ENCODE peak calls at places on chromosomes 5 and 9, in four cellular contexts. One of them, this sample, is unnamed.

GRCh38 chr9:494764-495163 is 280.1 kb downstream of the DOCK8 start:
- DNase-seq in neural progenitor cell: no peak
- DNase-seq in heart left ventricle: no peak
- DNase-seq in mesothelial cell of epicardium: no peak
- DNase-seq in this sample: no peak

GRCh38 chr5:79619849-79620248 is 7.6 kb downstream of the TENT2 start:
- DNase-seq in neural progenitor cell: no peak
- DNase-seq in heart left ventricle: no peak
- DNase-seq in mesothelial cell of epicardium: no peak
- DNase-seq in this sample: no peak

GRCh38 chr5:108661590-108662219 is 86.0 kb upstream of the FER start:
- DNase-seq in neural progenitor cell: no peak
- DNase-seq in heart left ventricle: no peak
- DNase-seq in mesothelial cell of epicardium: no peak
- DNase-seq in this sample: no peak

GRCh38 chr5:71836547-71837112 is 117.6 kb downstream of the CARTPT start:
- DNase-seq in neural progenitor cell: no peak
- DNase-seq in heart left ventricle: no peak
- DNase-seq in mesothelial cell of epicardium: no peak
- DNase-seq in this sample: no peak

GRCh38 chr9:116572095-116572748 is 114.9 kb upstream of the TRIM32 start:
- DNase-seq in neural progenitor cell: peak; percentile 89
- DNase-seq in heart left ventricle: peak; percentile 93
- DNase-seq in mesothelial cell of epicardium: peak; percentile 85
- DNase-seq in this sample: peak; percentile 71

GRCh38 chr5:218457-219289 is 553 bp downstream of the SDHA start:
- DNase-seq in neural progenitor cell: peak; percentile 69
- DNase-seq in heart left ventricle: peak; percentile 54
- DNase-seq in mesothelial cell of epicardium: peak; percentile 49
- DNase-seq in this sample: peak; percentile 29

GRCh38 chr5:39774597-39774996 is 349.8 kb upstream of the DAB2 start:
- DNase-seq in neural progenitor cell: no peak
- DNase-seq in heart left ventricle: no peak
- DNase-seq in mesothelial cell of epicardium: no peak
- DNase-seq in this sample: no peak

GRCh38 chr5:67196537-67197059 is at the start of gene CD180:
- DNase-seq in neural progenitor cell: no peak
- DNase-seq in heart left ventricle: no peak
- DNase-seq in mesothelial cell of epicardium: no peak
- DNase-seq in this sample: no peak

GRCh38 chr5:57780306-57780958 is 297.8 kb upstream of the ACTBL2 start:
- DNase-seq in neural progenitor cell: no peak
- DNase-seq in heart left ventricle: peak; percentile 56
- DNase-seq in mesothelial cell of epicardium: no peak
- DNase-seq in this sample: no peak

GRCh38 chr5:28703651-28704260 is 1665.4 kb upstream of the CDH9 start:
- DNase-seq in neural progenitor cell: no peak
- DNase-seq in heart left ventricle: no peak
- DNase-seq in mesothelial cell of epicardium: no peak
- DNase-seq in this sample: no peak

GRCh38 chr9:8374471-8374870 is 574.9 kb upstream of the DMAC1 start:
- DNase-seq in neural progenitor cell: no peak
- DNase-seq in heart left ventricle: no peak
- DNase-seq in mesothelial cell of epicardium: no peak
- DNase-seq in this sample: no peak

GRCh38 chr5:133938932-133939331 is 29.5 kb downstream of the C5orf15 start:
- DNase-seq in neural progenitor cell: no peak
- DNase-seq in heart left ventricle: no peak
- DNase-seq in mesothelial cell of epicardium: no peak
- DNase-seq in this sample: peak; percentile 55

GRCh38 chr5:18113724-18114123 is 479.5 kb downstream of the TAF11L14 start:
- DNase-seq in neural progenitor cell: peak; percentile 9
- DNase-seq in heart left ventricle: no peak
- DNase-seq in mesothelial cell of epicardium: no peak
- DNase-seq in this sample: no peak

GRCh38 chr9:132637351-132637750 is 32.4 kb downstream of the DDX31 start:
- DNase-seq in neural progenitor cell: no peak
- DNase-seq in heart left ventricle: no peak
- DNase-seq in mesothelial cell of epicardium: no peak
- DNase-seq in this sample: no peak

GRCh38 chr5:96196407-96196806 is 234.8 kb upstream of the ELL2 start:
- DNase-seq in neural progenitor cell: no peak
- DNase-seq in heart left ventricle: no peak
- DNase-seq in mesothelial cell of epicardium: no peak
- DNase-seq in this sample: no peak

GRCh38 chr9:26949604-26950003 is 2.6 kb upstream of the PLAA start:
- DNase-seq in neural progenitor cell: no peak
- DNase-seq in heart left ventricle: no peak
- DNase-seq in mesothelial cell of epicardium: no peak
- DNase-seq in this sample: no peak

GRCh38 chr5:147417133-147417813 is 92.6 kb downstream of the DPYSL3 start:
- DNase-seq in neural progenitor cell: no peak
- DNase-seq in heart left ventricle: peak; percentile 56
- DNase-seq in mesothelial cell of epicardium: no peak
- DNase-seq in this sample: no peak

GRCh38 chr5:17860660-17861315 is 226.5 kb downstream of the TAF11L14 start:
- DNase-seq in neural progenitor cell: no peak
- DNase-seq in heart left ventricle: no peak
- DNase-seq in mesothelial cell of epicardium: no peak
- DNase-seq in this sample: no peak

GRCh38 chr9:132875159-132875558 is 2.9 kb downstream of the AK8 start:
- DNase-seq in neural progenitor cell: no peak
- DNase-seq in heart left ventricle: no peak
- DNase-seq in mesothelial cell of epicardium: no peak
- DNase-seq in this sample: no peak

GRCh38 chr5:127934791-127935256 is 148.7 kb upstream of the SLC12A2 start:
- DNase-seq in neural progenitor cell: peak; percentile 78
- DNase-seq in heart left ventricle: no peak
- DNase-seq in mesothelial cell of epicardium: no peak
- DNase-seq in this sample: no peak

GRCh38 chr5:127702913-127703575 is at the start of gene CCDC192:
- DNase-seq in neural progenitor cell: peak; percentile 30
- DNase-seq in heart left ventricle: no peak
- DNase-seq in mesothelial cell of epicardium: no peak
- DNase-seq in this sample: no peak

GRCh38 chr5:75965292-75965691 is 117.9 kb upstream of the SV2C start:
- DNase-seq in neural progenitor cell: no peak
- DNase-seq in heart left ventricle: no peak
- DNase-seq in mesothelial cell of epicardium: no peak
- DNase-seq in this sample: no peak

GRCh38 chr5:154202379-154203260 is 12.1 kb downstream of the GALNT10 start:
- DNase-seq in neural progenitor cell: no peak
- DNase-seq in heart left ventricle: no peak
- DNase-seq in mesothelial cell of epicardium: peak; percentile 29
- DNase-seq in this sample: peak; percentile 75

GRCh38 chr5:14268738-14269137 is 125.6 kb downstream of the TRIO start:
- DNase-seq in neural progenitor cell: no peak
- DNase-seq in heart left ventricle: peak; percentile 52
- DNase-seq in mesothelial cell of epicardium: no peak
- DNase-seq in this sample: no peak

GRCh38 chr9:126148994-126149393 is 177.6 kb upstream of the MVB12B start:
- DNase-seq in neural progenitor cell: no peak
- DNase-seq in heart left ventricle: no peak
- DNase-seq in mesothelial cell of epicardium: peak; percentile 14
- DNase-seq in this sample: no peak

GRCh38 chr5:170603578-170604565 is 100.1 kb downstream of the KCNIP1 start:
- DNase-seq in neural progenitor cell: peak; percentile 90
- DNase-seq in heart left ventricle: peak; percentile 54
- DNase-seq in mesothelial cell of epicardium: peak; percentile 71
- DNase-seq in this sample: peak; percentile 71

GRCh38 chr5:14257995-14258403 is 114.9 kb downstream of the TRIO start:
- DNase-seq in neural progenitor cell: no peak
- DNase-seq in heart left ventricle: no peak
- DNase-seq in mesothelial cell of epicardium: no peak
- DNase-seq in this sample: no peak

GRCh38 chr5:112752335-112752734 is 14.7 kb downstream of the APC start:
- DNase-seq in neural progenitor cell: no peak
- DNase-seq in heart left ventricle: no peak
- DNase-seq in mesothelial cell of epicardium: no peak
- DNase-seq in this sample: no peak

GRCh38 chr9:95504053-95504963 is 12.5 kb downstream of the PTCH1 start:
- DNase-seq in neural progenitor cell: peak; percentile 75
- DNase-seq in heart left ventricle: peak; percentile 43
- DNase-seq in mesothelial cell of epicardium: no peak
- DNase-seq in this sample: no peak
- TF ChIP-seq CTCF in neural progenitor cell: peak; percentile 42
- TF ChIP-seq CTCF in heart left ventricle: no peak
- TF ChIP-seq CTCF in mesothelial cell of epicardium: no peak
- TF ChIP-seq CTCF in this sample: no peak

GRCh38 chr5:172050070-172050469 is 43.6 kb upstream of the FBXW11 start:
- DNase-seq in neural progenitor cell: no peak
- DNase-seq in heart left ventricle: no peak
- DNase-seq in mesothelial cell of epicardium: no peak
- DNase-seq in this sample: no peak

GRCh38 chr5:172055421-172055820 is 49.0 kb upstream of the FBXW11 start:
- DNase-seq in neural progenitor cell: no peak
- DNase-seq in heart left ventricle: no peak
- DNase-seq in mesothelial cell of epicardium: no peak
- DNase-seq in this sample: no peak

GRCh38 chr5:172051643-172052362 is 45.4 kb upstream of the FBXW11 start:
- DNase-seq in neural progenitor cell: no peak
- DNase-seq in heart left ventricle: no peak
- DNase-seq in mesothelial cell of epicardium: no peak
- DNase-seq in this sample: no peak

GRCh38 chr5:172054611-172055153 is 48.2 kb upstream of the FBXW11 start:
- DNase-seq in neural progenitor cell: no peak
- DNase-seq in heart left ventricle: no peak
- DNase-seq in mesothelial cell of epicardium: no peak
- DNase-seq in this sample: no peak

DNA sequence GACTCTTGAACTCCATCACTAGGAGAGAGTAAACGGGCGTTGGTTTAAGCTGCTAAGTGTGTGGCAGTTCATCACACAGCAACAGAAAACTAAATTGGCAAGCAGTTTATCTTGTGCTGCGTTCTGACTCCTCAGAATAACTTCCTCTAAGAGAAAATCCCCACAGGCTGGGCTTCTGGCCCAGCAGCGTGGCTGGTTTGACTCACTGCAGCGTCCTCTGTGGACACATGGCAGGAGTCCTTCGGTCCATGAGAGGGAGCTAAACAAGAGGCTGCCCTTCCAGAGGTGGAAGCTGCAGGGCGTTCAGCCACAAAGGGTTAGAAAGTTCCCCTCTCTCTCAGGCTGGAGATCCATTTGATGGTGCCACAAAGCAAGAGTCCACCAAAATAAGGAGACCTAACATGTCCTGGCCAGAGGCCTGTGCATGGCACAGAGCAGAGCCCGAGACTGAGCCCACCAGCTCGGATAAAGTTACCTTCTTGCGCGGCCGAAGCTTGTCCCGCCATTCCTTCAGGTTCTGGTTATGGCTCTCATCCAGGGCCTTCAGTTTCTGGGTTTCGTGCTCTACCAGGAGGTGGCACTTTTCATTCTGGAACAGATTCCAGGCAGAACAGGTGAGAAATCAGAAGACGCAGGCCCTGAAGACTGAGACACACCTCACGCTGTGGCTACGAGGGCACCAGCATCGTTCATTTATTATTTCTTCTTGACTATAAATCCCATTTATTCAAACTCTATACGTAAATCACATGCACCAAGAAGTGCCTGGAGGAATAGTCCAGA is 46.2 kb upstream of the FBXW11 start:
- DNase-seq in neural progenitor cell: peak; percentile 18
- DNase-seq in heart left ventricle: peak; percentile 86
- DNase-seq in mesothelial cell of epicardium: no peak
- DNase-seq in this sample: no peak
- TF ChIP-seq CTCF in neural progenitor cell: no peak
- TF ChIP-seq CTCF in heart left ventricle: no peak
- TF ChIP-seq CTCF in mesothelial cell of epicardium: no peak
- TF ChIP-seq CTCF in this sample: no peak

GRCh38 chr9:127392166-127392565 is 4.8 kb upstream of the SLC2A8 start:
- DNase-seq in neural progenitor cell: no peak
- DNase-seq in heart left ventricle: no peak
- DNase-seq in mesothelial cell of epicardium: peak; percentile 5
- DNase-seq in this sample: no peak

GRCh38 chr9:127396253-127396807 is 639 bp upstream of the SLC2A8 start:
- DNase-seq in neural progenitor cell: no peak
- DNase-seq in heart left ventricle: no peak
- DNase-seq in mesothelial cell of epicardium: no peak
- DNase-seq in this sample: no peak

GRCh38 chr9:127392976-127393375 is 4.0 kb upstream of the SLC2A8 start:
- DNase-seq in neural progenitor cell: no peak
- DNase-seq in heart left ventricle: no peak
- DNase-seq in mesothelial cell of epicardium: no peak
- DNase-seq in this sample: no peak

GRCh38 chr9:127395491-127396252 is 1.3 kb upstream of the SLC2A8 start:
- DNase-seq in neural progenitor cell: no peak
- DNase-seq in heart left ventricle: no peak
- DNase-seq in mesothelial cell of epicardium: no peak
- DNase-seq in this sample: no peak

DNA sequence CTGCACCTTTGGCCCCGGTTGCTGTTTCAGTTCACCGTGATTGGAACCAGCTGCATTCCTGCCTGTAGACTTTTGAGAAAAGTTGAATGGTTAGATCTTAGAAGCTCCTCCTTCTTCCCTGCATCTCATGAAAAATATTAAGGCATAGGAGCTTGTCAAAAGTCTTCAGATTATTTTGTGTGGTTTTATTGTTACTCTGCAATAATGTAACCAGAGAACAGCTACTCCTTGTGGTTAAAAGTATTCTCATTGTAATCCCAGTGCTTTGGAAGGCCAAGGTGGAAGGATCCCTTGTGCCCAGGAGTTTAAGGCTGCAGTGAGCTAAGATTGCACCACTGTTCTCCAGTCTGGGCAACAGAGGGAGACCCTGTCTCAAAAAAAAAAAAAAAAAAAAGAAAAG is 3.3 kb upstream of the SLC2A8 start:
- DNase-seq in neural progenitor cell: no peak
- DNase-seq in heart left ventricle: no peak
- DNase-seq in mesothelial cell of epicardium: peak; percentile 14
- DNase-seq in this sample: no peak
- TF ChIP-seq CTCF in neural progenitor cell: no peak
- TF ChIP-seq CTCF in heart left ventricle: no peak
- TF ChIP-seq CTCF in mesothelial cell of epicardium: no peak
- TF ChIP-seq CTCF in this sample: no peak

GRCh38 chr5:3904584-3904983 is 309.0 kb downstream of the IRX1 start:
- DNase-seq in neural progenitor cell: no peak
- DNase-seq in heart left ventricle: no peak
- DNase-seq in mesothelial cell of epicardium: no peak
- DNase-seq in this sample: no peak

GRCh38 chr5:3905031-3905430 is 309.4 kb downstream of the IRX1 start:
- DNase-seq in neural progenitor cell: no peak
- DNase-seq in heart left ventricle: no peak
- DNase-seq in mesothelial cell of epicardium: no peak
- DNase-seq in this sample: no peak

GRCh38 chr5:3911111-3911510 is 315.5 kb downstream of the IRX1 start:
- DNase-seq in neural progenitor cell: no peak
- DNase-seq in heart left ventricle: no peak
- DNase-seq in mesothelial cell of epicardium: no peak
- DNase-seq in this sample: no peak

DNA sequence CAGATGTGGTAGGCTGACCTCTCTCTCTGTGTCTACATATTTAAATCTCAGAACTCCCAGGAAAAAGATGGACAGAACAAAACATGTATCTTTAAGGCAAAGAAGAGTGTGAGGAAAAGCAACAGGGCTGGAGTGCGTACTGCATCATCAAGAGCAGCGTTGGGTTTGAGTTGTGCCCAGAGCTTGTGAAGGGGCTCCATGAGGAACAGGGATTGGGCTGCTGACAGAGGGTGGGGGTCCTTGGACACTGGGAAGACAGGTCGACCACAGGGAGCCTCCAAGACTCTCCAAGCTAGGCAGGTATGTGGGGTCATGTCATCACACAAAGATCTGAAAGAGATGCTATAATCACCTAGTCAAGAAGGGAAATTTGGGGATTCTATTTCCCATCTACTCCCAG is 309.9 kb downstream of the IRX1 start:
- DNase-seq in neural progenitor cell: no peak
- DNase-seq in heart left ventricle: no peak
- DNase-seq in mesothelial cell of epicardium: no peak
- DNase-seq in this sample: no peak
- TF ChIP-seq CTCF in neural progenitor cell: no peak
- TF ChIP-seq CTCF in heart left ventricle: no peak
- TF ChIP-seq CTCF in mesothelial cell of epicardium: no peak
- TF ChIP-seq CTCF in this sample: no peak

This sample was measured in GM13977.